ENCODE peak calls at places on chromosomes 1 and 21, in five cellular contexts. One of them, this sample, is unnamed.

GRCh38 chr1:118984990-118985608 is 3.0 kb downstream of the TBX15 start:
- DNase-seq in choroid plexus epithelial cell: peak; percentile 43
- DNase-seq in psoas muscle: no peak
- DNase-seq in fibroblast of lung: no peak
- DNase-seq in tibial nerve: no peak
- DNase-seq in this sample: no peak

GRCh38 chr1:94527447-94528031 is 14.0 kb downstream of the F3 start:
- DNase-seq in psoas muscle: no peak
- DNase-seq in choroid plexus epithelial cell: peak; percentile 62
- DNase-seq in fibroblast of lung: peak; percentile 68
- DNase-seq in tibial nerve: no peak
- DNase-seq in this sample: no peak

GRCh38 chr21:36994501-36995189 is 11.9 kb upstream of the RIPPLY3 start:
- DNase-seq in choroid plexus epithelial cell: peak; percentile 26
- DNase-seq in psoas muscle: no peak
- DNase-seq in fibroblast of lung: peak; percentile 50
- DNase-seq in tibial nerve: no peak
- DNase-seq in this sample: peak; percentile 22

GRCh38 chr1:171251741-171252300 is 3.5 kb downstream of the FMO1 start:
- DNase-seq in fibroblast of lung: peak; percentile 25
- DNase-seq in choroid plexus epithelial cell: peak; percentile 62
- DNase-seq in psoas muscle: no peak
- DNase-seq in tibial nerve: no peak
- DNase-seq in this sample: peak; percentile 52

GRCh38 chr1:214513394-214513793 is 38.0 kb downstream of the PTPN14 start:
- DNase-seq in psoas muscle: no peak
- DNase-seq in fibroblast of lung: peak; percentile 39
- DNase-seq in tibial nerve: no peak
- DNase-seq in choroid plexus epithelial cell: no peak
- DNase-seq in this sample: no peak

GRCh38 chr1:169886422-169886821 is 7.3 kb downstream of the SCYL3 start:
- DNase-seq in fibroblast of lung: no peak
- DNase-seq in tibial nerve: no peak
- DNase-seq in choroid plexus epithelial cell: no peak
- DNase-seq in psoas muscle: no peak
- DNase-seq in this sample: no peak

GRCh38 chr1:53258216-53258615 is 19.9 kb upstream of the MAGOH start:
- DNase-seq in psoas muscle: no peak
- DNase-seq in choroid plexus epithelial cell: no peak
- DNase-seq in tibial nerve: no peak
- DNase-seq in fibroblast of lung: no peak
- DNase-seq in this sample: no peak

GRCh38 chr1:113811353-113811887 is 856 bp downstream of the RSBN1 start:
- DNase-seq in psoas muscle: no peak
- DNase-seq in tibial nerve: no peak
- DNase-seq in fibroblast of lung: peak; percentile 39
- DNase-seq in choroid plexus epithelial cell: peak; percentile 39
- DNase-seq in this sample: peak; percentile 15

GRCh38 chr1:25774921-25775774 is 24.8 kb upstream of the SELENON start:
- DNase-seq in fibroblast of lung: no peak
- DNase-seq in psoas muscle: no peak
- DNase-seq in choroid plexus epithelial cell: no peak
- DNase-seq in tibial nerve: no peak
- DNase-seq in this sample: no peak

DNA sequence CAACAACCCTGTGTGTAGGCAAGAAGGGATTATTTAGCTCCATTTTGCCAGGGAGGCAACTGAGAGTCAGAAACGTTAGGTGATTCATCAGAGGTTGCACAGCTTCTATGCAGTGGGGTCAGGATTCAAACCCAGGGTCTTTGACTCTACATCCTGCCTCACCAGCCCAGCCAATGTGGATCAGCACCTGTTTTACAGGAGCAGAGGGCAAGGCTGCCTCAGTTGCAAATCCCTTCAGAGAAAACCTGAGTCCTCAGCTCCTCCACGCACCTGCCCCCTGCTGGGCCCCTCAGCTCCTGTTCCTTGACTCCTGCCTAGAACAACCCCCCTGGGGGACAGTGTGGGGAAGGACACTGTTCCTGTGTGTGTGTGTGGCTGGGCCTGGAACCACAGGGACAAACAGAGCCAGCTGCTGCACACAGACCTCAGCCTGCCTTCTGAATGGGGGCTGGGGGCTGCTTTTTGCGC is 61.6 kb downstream of the LRRN2 start:
- DNase-seq in tibial nerve: no peak
- DNase-seq in fibroblast of lung: no peak
- DNase-seq in choroid plexus epithelial cell: peak; percentile 4
- DNase-seq in psoas muscle: no peak
- DNase-seq in this sample: peak; percentile 62
- TF ChIP-seq CTCF in tibial nerve: no peak
- TF ChIP-seq CTCF in fibroblast of lung: no peak
- TF ChIP-seq CTCF in choroid plexus epithelial cell: peak; percentile 20
- TF ChIP-seq CTCF in psoas muscle: no peak
- TF ChIP-seq CTCF in this sample: peak; percentile 52

GRCh38 chr1:91793877-91794276 is 92.1 kb downstream of the TGFBR3 start:
- DNase-seq in fibroblast of lung: no peak
- DNase-seq in choroid plexus epithelial cell: no peak
- DNase-seq in psoas muscle: no peak
- DNase-seq in tibial nerve: no peak
- DNase-seq in this sample: no peak

GRCh38 chr1:91793189-91793588 is 92.8 kb downstream of the TGFBR3 start:
- DNase-seq in psoas muscle: no peak
- DNase-seq in tibial nerve: no peak
- DNase-seq in fibroblast of lung: no peak
- DNase-seq in choroid plexus epithelial cell: no peak
- DNase-seq in this sample: no peak

GRCh38 chr1:91791691-91792392 is 94.1 kb downstream of the TGFBR3 start:
- DNase-seq in choroid plexus epithelial cell: no peak
- DNase-seq in tibial nerve: no peak
- DNase-seq in fibroblast of lung: no peak
- DNase-seq in psoas muscle: no peak
- DNase-seq in this sample: no peak

GRCh38 chr1:91791103-91791502 is 94.8 kb downstream of the TGFBR3 start:
- DNase-seq in choroid plexus epithelial cell: no peak
- DNase-seq in psoas muscle: no peak
- DNase-seq in tibial nerve: no peak
- DNase-seq in fibroblast of lung: no peak
- DNase-seq in this sample: no peak

DNA sequence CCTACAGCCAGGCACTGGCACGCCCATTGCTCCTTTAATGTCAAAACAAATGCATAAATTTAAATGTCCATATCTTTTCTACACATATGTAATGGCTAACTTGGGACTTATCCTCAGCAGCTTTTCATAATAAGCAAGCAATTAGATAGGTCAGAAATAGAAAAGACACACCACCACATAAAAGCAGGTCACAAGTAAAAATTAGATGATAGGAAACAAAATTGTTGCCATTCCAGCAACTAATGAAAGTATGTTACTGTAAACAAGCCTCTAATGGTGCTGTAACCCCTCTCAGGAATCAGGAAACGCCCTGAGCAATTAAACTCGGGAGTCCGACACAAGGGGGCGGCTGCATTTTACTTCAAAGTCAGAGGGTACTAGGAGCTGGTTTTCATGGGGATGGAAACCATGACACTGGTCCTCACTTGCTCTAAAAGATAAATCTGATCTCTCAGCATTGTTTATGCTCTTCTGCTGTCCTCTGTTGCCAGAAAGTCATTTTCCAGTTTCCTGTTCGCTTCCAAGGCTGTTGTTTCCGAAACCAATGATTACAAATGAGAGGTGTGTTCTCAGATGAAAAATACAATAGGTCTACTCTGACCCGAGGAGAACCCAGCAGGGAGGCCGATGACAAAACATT is 93.4 kb downstream of the TGFBR3 start:
- DNase-seq in fibroblast of lung: no peak
- DNase-seq in tibial nerve: no peak
- DNase-seq in psoas muscle: no peak
- DNase-seq in choroid plexus epithelial cell: no peak
- DNase-seq in this sample: no peak
- TF ChIP-seq CTCF in fibroblast of lung: no peak
- TF ChIP-seq CTCF in tibial nerve: no peak
- TF ChIP-seq CTCF in psoas muscle: no peak
- TF ChIP-seq CTCF in choroid plexus epithelial cell: peak; percentile 44
- TF ChIP-seq CTCF in this sample: no peak

DNA sequence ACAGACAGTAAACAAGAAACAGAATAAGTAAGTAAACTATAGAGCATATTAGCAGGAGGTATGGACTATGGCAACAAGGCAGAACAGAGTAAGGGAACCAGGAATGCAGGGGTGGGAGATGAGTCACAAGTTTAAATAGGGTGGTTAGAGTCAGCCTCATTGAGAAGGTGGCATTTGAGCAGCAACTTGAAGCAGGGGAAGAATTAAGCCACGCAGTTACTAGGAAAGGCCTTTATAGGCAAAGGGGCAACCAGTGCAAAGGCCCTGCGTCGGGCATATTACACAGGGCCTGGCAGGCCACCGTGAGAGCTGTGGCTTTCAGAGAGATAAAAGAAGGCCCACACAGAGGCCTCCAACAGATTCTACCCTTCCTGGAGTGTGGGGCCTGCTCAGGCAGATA is 186.1 kb upstream of the EDN2 start:
- DNase-seq in fibroblast of lung: peak; percentile 88
- DNase-seq in psoas muscle: no peak
- DNase-seq in tibial nerve: no peak
- DNase-seq in choroid plexus epithelial cell: peak; percentile 68
- DNase-seq in this sample: no peak
- TF ChIP-seq CTCF in fibroblast of lung: no peak
- TF ChIP-seq CTCF in psoas muscle: no peak
- TF ChIP-seq CTCF in tibial nerve: no peak
- TF ChIP-seq CTCF in choroid plexus epithelial cell: no peak
- TF ChIP-seq CTCF in this sample: no peak

GRCh38 chr1:33654267-33654832 is 181.9 kb downstream of the ZSCAN20 start:
- DNase-seq in psoas muscle: no peak
- DNase-seq in fibroblast of lung: peak; percentile 43
- DNase-seq in tibial nerve: no peak
- DNase-seq in choroid plexus epithelial cell: peak; percentile 27
- DNase-seq in this sample: peak; percentile 39
- TF ChIP-seq CTCF in psoas muscle: no peak
- TF ChIP-seq CTCF in fibroblast of lung: peak; percentile 54
- TF ChIP-seq CTCF in tibial nerve: no peak
- TF ChIP-seq CTCF in choroid plexus epithelial cell: peak; percentile 45
- TF ChIP-seq CTCF in this sample: peak; percentile 28

GRCh38 chr1:182495693-182496092 is 45.7 kb downstream of the RGSL1 start:
- DNase-seq in fibroblast of lung: no peak
- DNase-seq in psoas muscle: no peak
- DNase-seq in tibial nerve: no peak
- DNase-seq in choroid plexus epithelial cell: no peak
- DNase-seq in this sample: no peak
- TF ChIP-seq CTCF in fibroblast of lung: no peak
- TF ChIP-seq CTCF in psoas muscle: no peak
- TF ChIP-seq CTCF in tibial nerve: no peak
- TF ChIP-seq CTCF in choroid plexus epithelial cell: no peak
- TF ChIP-seq CTCF in this sample: no peak

DNA sequence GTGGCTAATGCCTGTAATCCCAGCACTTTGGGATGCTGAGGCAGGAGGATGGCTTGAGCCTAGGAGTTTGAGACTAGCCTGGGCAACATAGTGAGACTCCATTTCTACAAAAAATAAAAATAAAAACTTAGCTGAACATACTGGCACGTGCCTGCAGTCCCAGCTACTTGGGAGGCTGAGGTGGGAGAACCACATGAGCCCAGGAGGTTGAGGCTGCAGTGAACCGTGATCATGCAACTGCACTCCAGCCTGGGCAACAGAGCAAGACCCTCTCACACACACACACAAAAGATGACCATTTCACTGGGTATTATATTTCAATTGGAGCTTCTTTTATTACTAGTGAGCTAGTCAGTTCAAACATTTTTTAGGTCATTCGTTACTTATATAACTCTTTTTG is 116.9 kb upstream of the SLC35F3 start:
- DNase-seq in psoas muscle: no peak
- DNase-seq in tibial nerve: no peak
- DNase-seq in fibroblast of lung: no peak
- DNase-seq in choroid plexus epithelial cell: no peak
- DNase-seq in this sample: no peak
- TF ChIP-seq CTCF in psoas muscle: no peak
- TF ChIP-seq CTCF in tibial nerve: no peak
- TF ChIP-seq CTCF in fibroblast of lung: no peak
- TF ChIP-seq CTCF in choroid plexus epithelial cell: no peak
- TF ChIP-seq CTCF in this sample: no peak

DNA sequence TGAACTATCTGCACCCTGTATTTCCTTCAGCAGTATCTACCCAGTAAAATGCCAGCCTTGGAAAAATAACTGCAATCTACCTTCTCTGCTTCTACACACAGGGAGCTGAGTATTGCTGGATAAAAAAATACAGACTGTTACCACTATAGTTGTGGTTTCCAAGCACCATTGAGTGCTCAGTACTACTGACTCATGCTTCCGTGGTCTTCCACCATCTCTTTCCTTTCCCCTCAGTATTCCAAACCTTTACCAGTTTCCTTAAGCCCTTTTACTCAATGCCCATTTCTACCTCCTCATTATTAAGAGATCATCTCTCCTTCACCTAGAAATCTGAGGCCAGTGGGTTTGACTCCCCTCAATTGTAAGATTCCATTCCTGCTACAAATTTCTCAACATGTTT is 23.8 kb downstream of the GLMN start:
- DNase-seq in fibroblast of lung: peak; percentile 54
- DNase-seq in choroid plexus epithelial cell: peak; percentile 32
- DNase-seq in psoas muscle: no peak
- DNase-seq in tibial nerve: no peak
- DNase-seq in this sample: no peak
- TF ChIP-seq CTCF in fibroblast of lung: no peak
- TF ChIP-seq CTCF in choroid plexus epithelial cell: no peak
- TF ChIP-seq CTCF in psoas muscle: no peak
- TF ChIP-seq CTCF in tibial nerve: no peak
- TF ChIP-seq CTCF in this sample: no peak

GRCh38 chr1:19404748-19405147 is 80.6 kb downstream of the CAPZB start:
- DNase-seq in tibial nerve: no peak
- DNase-seq in psoas muscle: no peak
- DNase-seq in fibroblast of lung: no peak
- DNase-seq in choroid plexus epithelial cell: no peak
- DNase-seq in this sample: no peak

GRCh38 chr1:19403256-19403655 is 82.1 kb downstream of the CAPZB start:
- DNase-seq in fibroblast of lung: no peak
- DNase-seq in psoas muscle: no peak
- DNase-seq in tibial nerve: no peak
- DNase-seq in choroid plexus epithelial cell: no peak
- DNase-seq in this sample: no peak

GRCh38 chr1:19406680-19407079 is 78.7 kb downstream of the CAPZB start:
- DNase-seq in psoas muscle: no peak
- DNase-seq in tibial nerve: no peak
- DNase-seq in fibroblast of lung: no peak
- DNase-seq in choroid plexus epithelial cell: no peak
- DNase-seq in this sample: no peak

GRCh38 chr1:19405761-19406481 is 79.4 kb downstream of the CAPZB start:
- DNase-seq in choroid plexus epithelial cell: peak; percentile 28
- DNase-seq in tibial nerve: no peak
- DNase-seq in fibroblast of lung: peak; percentile 81
- DNase-seq in psoas muscle: no peak
- DNase-seq in this sample: no peak

GRCh38 chr1:19405195-19405760 is 80.1 kb downstream of the CAPZB start:
- DNase-seq in fibroblast of lung: no peak
- DNase-seq in psoas muscle: no peak
- DNase-seq in tibial nerve: no peak
- DNase-seq in choroid plexus epithelial cell: peak; percentile 39
- DNase-seq in this sample: no peak
- TF ChIP-seq CTCF in fibroblast of lung: peak; percentile 37
- TF ChIP-seq CTCF in psoas muscle: peak; percentile 12
- TF ChIP-seq CTCF in tibial nerve: peak; percentile 19
- TF ChIP-seq CTCF in choroid plexus epithelial cell: peak; percentile 52
- TF ChIP-seq CTCF in this sample: no peak

GRCh38 chr1:88029142-88029541 is 654.9 kb upstream of the PKN2 start:
- DNase-seq in choroid plexus epithelial cell: peak; percentile 9
- DNase-seq in tibial nerve: no peak
- DNase-seq in psoas muscle: no peak
- DNase-seq in fibroblast of lung: peak; percentile 12
- DNase-seq in this sample: no peak
- TF ChIP-seq CTCF in choroid plexus epithelial cell: no peak
- TF ChIP-seq CTCF in tibial nerve: no peak
- TF ChIP-seq CTCF in psoas muscle: no peak
- TF ChIP-seq CTCF in fibroblast of lung: peak; percentile 9
- TF ChIP-seq CTCF in this sample: peak; percentile 29

This sample was measured in endothelial cell.